ENCODE peak calls at places on chromosomes 6 and 20, in ten cellular contexts. F, M, S, J, V, Z, X, N, H and U are unnamed samples.

GRCh38 chr20:25177890-25178321 is 17.6 kb upstream of the ENTPD6 start:
- DNase-seq in X (peak; percentile 80), M (no peak), H (no peak), Z (no peak), J (no peak), F (no peak), V (no peak), N (no peak), S (peak; percentile 79), U (no peak)

GRCh38 chr6:147510949-147511590 is 2.6 kb downstream of the SAMD5 start:
- DNase-seq in N (no peak), Z (no peak), F (no peak), J (no peak), M (no peak), V (peak; percentile 6), S (no peak), H (no peak), X (no peak), U (peak; percentile 11)

GRCh38 chr6:15644904-15645303 is 17.9 kb downstream of the DTNBP1 start:
- DNase-seq in Z (no peak), M (no peak), S (no peak), N (no peak), F (no peak), H (no peak), V (no peak), X (no peak), J (no peak), U (no peak)

GRCh38 chr20:59042151-59042795 is at the start of gene PRELID3B:
- DNase-seq in H (peak; percentile 31), X (peak; percentile 25), J (peak; percentile 66), Z (peak; percentile 24), V (peak; percentile 52), S (peak; percentile 39), N (no peak), M (no peak), F (no peak), U (peak; percentile 27)

GRCh38 chr20:31849306-31849930 is 4.0 kb upstream of the FOXS1 start:
- DNase-seq in J (no peak), S (no peak), M (no peak), Z (no peak), V (no peak), N (no peak), F (no peak), X (peak; percentile 79), H (no peak), U (no peak)

GRCh38 chr20:62791301-62792181 is 4.7 kb upstream of the MRGBP start:
- DNase-seq in N (peak; percentile 79), X (peak; percentile 86), M (peak; percentile 83), S (peak; percentile 77), V (peak; percentile 90), Z (peak; percentile 84), J (peak; percentile 93), H (peak; percentile 64), F (peak; percentile 87), U (peak; percentile 95)

GRCh38 chr20:5688431-5688972 is 61.7 kb upstream of the SHLD1 start:
- DNase-seq in V (no peak), J (no peak), S (peak; percentile 51), N (no peak), F (no peak), X (peak; percentile 17), M (peak; percentile 62), H (no peak), Z (peak; percentile 66), U (no peak)

GRCh38 chr6:130033999-130034814 is 15.8 kb downstream of the L3MBTL3 start:
- DNase-seq in X (no peak), F (no peak), S (no peak), Z (no peak), H (no peak), N (no peak), V (no peak), M (no peak), J (no peak), U (no peak)

GRCh38 chr6:129263117-129263516 is 380.2 kb downstream of the LAMA2 start:
- DNase-seq in X (no peak), V (no peak), F (no peak), J (no peak), S (no peak), N (no peak), H (no peak), M (no peak), Z (no peak), U (no peak)

GRCh38 chr20:34043025-34043424 is 49.3 kb downstream of the RALY start:
- DNase-seq in H (no peak), F (no peak), Z (no peak), X (no peak), J (no peak), N (no peak), S (no peak), V (no peak), M (no peak), U (no peak)

GRCh38 chr20:57805784-57806183 is 96.0 kb upstream of the PMEPA1 start:
- DNase-seq in J (no peak), X (no peak), Z (no peak), F (no peak), N (no peak), H (no peak), V (no peak), M (no peak), S (no peak), U (no peak)

GRCh38 chr20:9038791-9039190 is 30.1 kb upstream of the PLCB4 start:
- DNase-seq in Z (no peak), X (no peak), S (no peak), J (no peak), H (no peak), V (no peak), M (no peak), F (no peak), N (no peak), U (no peak)

GRCh38 chr20:63617876-63618265 is 9.0 kb downstream of the GMEB2 start:
- DNase-seq in Z (no peak), H (no peak), X (no peak), N (no peak), V (no peak), F (no peak), M (peak; percentile 56), S (no peak), J (no peak), U (no peak)

GRCh38 chr6:85620308-85620707 is 22.4 kb downstream of the SYNCRIP start:
- DNase-seq in V (no peak), X (no peak), N (no peak), J (no peak), Z (no peak), F (no peak), S (no peak), M (no peak), H (no peak), U (no peak)

GRCh38 chr6:158233214-158233795 is 65.2 kb downstream of the GTF2H5 start:
- DNase-seq in F (no peak), X (no peak), M (no peak), Z (no peak), H (no peak), J (peak; percentile 73), N (no peak), V (no peak), S (no peak), U (no peak)

DNA sequence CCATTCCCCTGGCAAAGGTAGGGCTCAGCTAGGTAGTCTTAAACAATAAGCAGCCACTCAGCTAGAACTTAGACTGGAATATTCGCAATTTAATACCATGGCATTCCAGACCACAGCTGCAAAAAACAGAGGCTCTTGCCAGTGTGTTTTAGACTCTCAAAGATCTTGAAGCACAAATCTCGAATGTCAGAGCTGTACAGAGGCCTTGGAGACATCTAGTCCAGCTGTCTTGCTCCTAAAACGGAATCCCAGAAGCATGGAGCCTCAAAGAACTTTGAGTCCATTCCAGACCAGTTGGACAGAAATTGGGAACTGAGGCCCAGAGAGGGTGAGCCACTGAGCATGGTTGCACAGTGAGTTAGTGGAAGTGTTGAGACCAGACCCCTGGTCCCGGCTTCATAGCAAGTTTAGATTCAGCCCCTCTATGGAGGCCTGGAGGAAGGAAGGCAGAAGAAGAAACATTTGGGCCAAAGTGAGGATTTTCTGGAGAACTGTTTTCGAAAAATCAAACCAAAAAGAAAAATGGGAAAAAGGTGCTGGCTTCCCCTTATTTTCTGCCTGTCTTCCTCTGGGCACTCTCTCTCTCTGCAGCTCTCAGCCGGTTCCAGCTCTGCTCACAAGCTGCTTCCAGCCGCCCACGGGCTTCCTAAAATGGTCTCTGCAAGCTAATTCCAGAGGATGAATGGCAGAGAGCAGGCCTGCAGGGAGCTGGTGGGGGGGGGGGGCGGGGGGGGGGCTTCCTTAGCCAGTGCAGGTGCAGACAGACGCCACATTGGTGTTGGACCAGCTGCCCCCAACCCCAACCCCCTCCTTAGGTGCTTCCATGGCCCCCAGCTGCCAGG is 32.4 kb downstream of the AAR2 start:
- DNase-seq in S (no peak), Z (no peak), H (no peak), V (no peak), N (no peak), F (no peak), M (no peak), J (peak; percentile 33), X (no peak), U (no peak)
- H3K27ac ChIP-seq in S (no peak overlapping the region), Z (no peak overlapping the region), H (no peak overlapping the region), V (no peak overlapping the region), N (no peak overlapping the region), F (peak overlapping the region; percentile 25), M (no peak overlapping the region), J (no peak overlapping the region), X (no peak overlapping the region), U (no peak overlapping the region)

GRCh38 chr20:46584508-46584907 is 34.1 kb upstream of the OCSTAMP start:
- DNase-seq in X (no peak), Z (no peak), N (no peak), V (no peak), H (no peak), F (no peak), M (no peak), J (no peak), S (no peak), U (no peak)
- H3K27ac ChIP-seq in X (no peak overlapping the region), Z (no peak overlapping the region), N (no peak overlapping the region), V (no peak overlapping the region), H (no peak overlapping the region), F (no peak overlapping the region), M (no peak overlapping the region), J (no peak overlapping the region), S (no peak overlapping the region), U (no peak overlapping the region)

GRCh38 chr6:41580690-41581089 is 34.5 kb downstream of the FOXP4 start:
- DNase-seq in F (no peak), S (no peak), J (no peak), V (no peak), N (no peak), Z (no peak), H (no peak), X (no peak), M (no peak), U (no peak)
- H3K27ac ChIP-seq in F (no peak overlapping the region), S (no peak overlapping the region), J (no peak overlapping the region), V (peak overlapping the region; percentile 89), N (no peak overlapping the region), Z (no peak overlapping the region), H (peak overlapping the region; percentile 35), X (no peak overlapping the region), M (no peak overlapping the region), U (no peak overlapping the region)

DNA sequence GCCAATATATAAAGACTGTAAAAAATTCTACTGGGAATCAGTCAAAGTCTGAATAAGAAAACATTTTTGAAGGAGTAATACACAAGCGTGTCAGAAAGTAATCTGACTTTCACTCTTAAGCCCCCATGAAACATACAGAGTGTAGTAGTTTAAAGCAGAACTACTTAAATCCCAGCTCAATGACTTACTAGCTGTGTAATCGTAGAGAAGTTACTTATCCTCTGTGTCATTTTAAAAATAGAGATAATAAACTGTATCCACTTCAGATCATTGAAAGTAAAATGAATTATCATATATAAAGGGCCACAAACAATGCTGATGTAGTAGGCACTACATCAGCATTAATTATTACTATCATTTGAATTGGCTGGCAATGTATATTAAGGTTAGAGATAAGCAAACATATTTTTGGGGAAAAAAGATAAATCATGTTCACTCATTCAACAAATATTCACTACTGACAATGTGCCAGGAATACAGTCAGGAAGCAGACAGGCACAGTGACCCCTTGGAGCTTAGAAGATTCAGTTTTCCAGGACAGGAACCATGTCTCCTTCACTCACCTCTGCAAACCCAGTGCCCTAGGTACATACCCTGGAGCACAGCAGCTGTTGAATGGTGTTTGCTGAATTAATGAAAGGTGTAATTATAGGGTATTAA is 14.4 kb downstream of the REPS1 start:
- DNase-seq in S (no peak), J (no peak), Z (no peak), X (no peak), V (peak; percentile 19), H (no peak), N (no peak), F (no peak), M (no peak), U (no peak)
- H3K27ac ChIP-seq in S (no peak overlapping the region), J (no peak overlapping the region), Z (no peak overlapping the region), X (no peak overlapping the region), V (peak overlapping the region; percentile 72), H (no peak overlapping the region), N (no peak overlapping the region), F (no peak overlapping the region), M (peak overlapping the region; percentile 42), U (no peak overlapping the region)